ENCODE peak calls at places on chromosomes 5 and 9, in five cellular contexts. J is activated CD8-positive, alpha-beta memory T cell treated with anti-CD3 and anti-CD28 coated beads, Interleukin-2, amount 50 U/mL, for 4 hours; P is C1 segment of cervical spinal cord; Q is upper lobe of right lung; U is nephron progenitor cell. C is an unnamed sample.

GRCh38 chr9:133788819-133789733 is 50.9 kb upstream of the SARDH start:
- DNase-seq in Q (no peak), J (no peak), P (peak; percentile 78), U (no peak), C (peak; percentile 25)

GRCh38 chr9:94212091-94212490 is 47.0 kb upstream of the ZNF169 start:
- DNase-seq in U (no peak), Q (no peak), J (no peak), P (no peak), C (no peak)

GRCh38 chr9:32587901-32588300 is 14.9 kb upstream of the NDUFB6 start:
- DNase-seq in Q (no peak), P (no peak), J (no peak), U (no peak), C (no peak)

GRCh38 chr5:58261605-58262004 is 198.3 kb downstream of the PLK2 start:
- DNase-seq in U (no peak), Q (no peak), J (no peak), P (no peak), C (no peak)

GRCh38 chr5:128062172-128062746 is 21.3 kb upstream of the SLC12A2 start:
- DNase-seq in U (no peak), Q (no peak), J (no peak), P (no peak), C (no peak)

GRCh38 chr5:150461231-150461630 is 11.7 kb upstream of the RPS14 start:
- DNase-seq in J (no peak), P (no peak), Q (no peak), U (no peak), C (no peak)

GRCh38 chr9:37678789-37679273 is 28.1 kb downstream of the FRMPD1 start:
- DNase-seq in P (no peak), J (no peak), Q (no peak), U (no peak), C (no peak)

GRCh38 chr9:97397220-97397619 is 14.7 kb upstream of the TDRD7 start:
- DNase-seq in P (no peak), U (no peak), J (no peak), Q (no peak), C (no peak)

GRCh38 chr9:137000177-137000930 is 4.0 kb upstream of the CLIC3 start:
- DNase-seq in P (no peak), Q (no peak), J (no peak), U (no peak), C (no peak)

GRCh38 chr5:78046006-78046405 is 248.5 kb downstream of the AP3B1 start:
- DNase-seq in J (no peak), U (no peak), P (no peak), Q (no peak), C (no peak)

GRCh38 chr5:54457094-54457531 is 1.6 kb downstream of the HSPB3 start:
- DNase-seq in Q (no peak), P (no peak), J (no peak), U (no peak), C (peak; percentile 23)

GRCh38 chr5:9054821-9055589 is 490.9 kb downstream of the SEMA5A start:
- DNase-seq in Q (no peak), J (no peak), P (no peak), U (no peak), C (no peak)

GRCh38 chr9:122263699-122264349 is 816 bp downstream of the RBM18 start:
- DNase-seq in P (no peak), U (no peak), J (no peak), Q (no peak), C (no peak)

GRCh38 chr5:164053123-164053522 is 547.7 kb downstream of the MAT2B start:
- DNase-seq in Q (no peak), J (no peak), U (no peak), P (no peak), C (no peak)

GRCh38 chr5:53934126-53934856 is 373.9 kb downstream of the NDUFS4 start:
- DNase-seq in J (no peak), P (no peak), Q (no peak), U (no peak), C (no peak)

C was measured in lower leg skin.